ENCODE peak calls at places on chromosomes 2 and 18, in seven cellular contexts. One of them, this sample, is unnamed.
A peak's percentile ranks its signal among the peaks of the same experiment; 100 is the strongest.

GRCh38 chr2:24021122-24021998 is 11.5 kb downstream of the MFSD2B start:
- DNase-seq in endothelial cell of umbilical vein: no peak
- DNase-seq in lower lobe of right lung: no peak
- DNase-seq in CD4-positive, alpha-beta T cell: no peak
- DNase-seq in SK-N-SH: peak; percentile 77
- DNase-seq in uterus: no peak
- DNase-seq in A673: peak; percentile 25
- DNase-seq in this sample: no peak

GRCh38 chr2:233031556-233032500 is 644 bp upstream of the NEU2 start:
- DNase-seq in A673: no peak
- DNase-seq in SK-N-SH: no peak
- DNase-seq in CD4-positive, alpha-beta T cell: no peak
- DNase-seq in uterus: no peak
- DNase-seq in endothelial cell of umbilical vein: no peak
- DNase-seq in lower lobe of right lung: no peak
- DNase-seq in this sample: peak; percentile 39

GRCh38 chr18:49778826-49779465 is 34.4 kb downstream of the ACAA2 start:
- DNase-seq in CD4-positive, alpha-beta T cell: no peak
- DNase-seq in SK-N-SH: no peak
- DNase-seq in lower lobe of right lung: no peak
- DNase-seq in A673: peak; percentile 27
- DNase-seq in endothelial cell of umbilical vein: no peak
- DNase-seq in uterus: no peak
- DNase-seq in this sample: no peak

GRCh38 chr18:23363865-23364570 is 89.1 kb upstream of the RIOK3 start:
- DNase-seq in CD4-positive, alpha-beta T cell: no peak
- DNase-seq in A673: no peak
- DNase-seq in uterus: no peak
- DNase-seq in endothelial cell of umbilical vein: no peak
- DNase-seq in lower lobe of right lung: no peak
- DNase-seq in SK-N-SH: no peak
- DNase-seq in this sample: no peak

GRCh38 chr18:5600376-5601071 is 56.7 kb upstream of the EPB41L3 start:
- DNase-seq in A673: peak; percentile 35
- DNase-seq in lower lobe of right lung: no peak
- DNase-seq in SK-N-SH: no peak
- DNase-seq in uterus: no peak
- DNase-seq in endothelial cell of umbilical vein: peak; percentile 57
- DNase-seq in CD4-positive, alpha-beta T cell: no peak
- DNase-seq in this sample: no peak

GRCh38 chr2:18266188-18266587 is 294.3 kb downstream of the RDH14 start:
- DNase-seq in lower lobe of right lung: no peak
- DNase-seq in CD4-positive, alpha-beta T cell: no peak
- DNase-seq in uterus: no peak
- DNase-seq in A673: no peak
- DNase-seq in SK-N-SH: peak; percentile 37
- DNase-seq in endothelial cell of umbilical vein: no peak
- DNase-seq in this sample: no peak

GRCh38 chr2:217837001-217837491 is 165.7 kb downstream of the TNS1 start:
- DNase-seq in endothelial cell of umbilical vein: no peak
- DNase-seq in lower lobe of right lung: peak; percentile 86
- DNase-seq in uterus: peak; percentile 64
- DNase-seq in CD4-positive, alpha-beta T cell: no peak
- DNase-seq in A673: peak; percentile 35
- DNase-seq in SK-N-SH: peak; percentile 58
- DNase-seq in this sample: peak; percentile 32

GRCh38 chr18:13264091-13264777 is 45.7 kb downstream of the LDLRAD4 start:
- DNase-seq in endothelial cell of umbilical vein: no peak
- DNase-seq in uterus: no peak
- DNase-seq in SK-N-SH: peak; percentile 49
- DNase-seq in A673: no peak
- DNase-seq in lower lobe of right lung: no peak
- DNase-seq in CD4-positive, alpha-beta T cell: no peak
- DNase-seq in this sample: no peak

GRCh38 chr2:42931818-42932195 is 139.4 kb upstream of the HAAO start:
- DNase-seq in lower lobe of right lung: no peak
- DNase-seq in uterus: no peak
- DNase-seq in SK-N-SH: no peak
- DNase-seq in endothelial cell of umbilical vein: no peak
- DNase-seq in CD4-positive, alpha-beta T cell: no peak
- DNase-seq in A673: no peak
- DNase-seq in this sample: no peak

GRCh38 chr2:132392211-132392610 is 24.4 kb upstream of the GPR39 start:
- DNase-seq in lower lobe of right lung: no peak
- DNase-seq in A673: peak; percentile 42
- DNase-seq in CD4-positive, alpha-beta T cell: no peak
- DNase-seq in SK-N-SH: no peak
- DNase-seq in endothelial cell of umbilical vein: no peak
- DNase-seq in uterus: no peak
- DNase-seq in this sample: no peak

GRCh38 chr2:240136671-240137292 is 677 bp upstream of the COPS9 start:
- DNase-seq in CD4-positive, alpha-beta T cell: no peak
- DNase-seq in A673: no peak
- DNase-seq in SK-N-SH: no peak
- DNase-seq in endothelial cell of umbilical vein: no peak
- DNase-seq in lower lobe of right lung: no peak
- DNase-seq in uterus: no peak
- DNase-seq in this sample: no peak

GRCh38 chr2:230018153-230018552 is 50.6 kb downstream of the SLC16A14 start:
- DNase-seq in SK-N-SH: no peak
- DNase-seq in CD4-positive, alpha-beta T cell: no peak
- DNase-seq in A673: no peak
- DNase-seq in endothelial cell of umbilical vein: no peak
- DNase-seq in lower lobe of right lung: no peak
- DNase-seq in uterus: no peak
- DNase-seq in this sample: no peak

GRCh38 chr2:173881466-173881865 is 83.7 kb downstream of the SP3 start:
- DNase-seq in endothelial cell of umbilical vein: peak; percentile 49
- DNase-seq in SK-N-SH: peak; percentile 20
- DNase-seq in CD4-positive, alpha-beta T cell: no peak
- DNase-seq in uterus: no peak
- DNase-seq in lower lobe of right lung: no peak
- DNase-seq in A673: peak; percentile 63
- DNase-seq in this sample: no peak

GRCh38 chr2:75202359-75202758 is 3.0 kb upstream of the TACR1 start:
- DNase-seq in lower lobe of right lung: no peak
- DNase-seq in SK-N-SH: no peak
- DNase-seq in CD4-positive, alpha-beta T cell: no peak
- DNase-seq in uterus: no peak
- DNase-seq in A673: no peak
- DNase-seq in endothelial cell of umbilical vein: no peak
- DNase-seq in this sample: no peak

GRCh38 chr2:231685349-231686191 is 22.8 kb upstream of the PTMA start:
- DNase-seq in endothelial cell of umbilical vein: no peak
- DNase-seq in uterus: no peak
- DNase-seq in lower lobe of right lung: no peak
- DNase-seq in A673: no peak
- DNase-seq in CD4-positive, alpha-beta T cell: no peak
- DNase-seq in SK-N-SH: peak; percentile 56
- DNase-seq in this sample: peak; percentile 89

GRCh38 chr2:172179045-172179742 is 76.5 kb upstream of the DLX2 start:
- DNase-seq in CD4-positive, alpha-beta T cell: no peak
- DNase-seq in endothelial cell of umbilical vein: no peak
- DNase-seq in A673: no peak
- DNase-seq in uterus: no peak
- DNase-seq in SK-N-SH: no peak
- DNase-seq in lower lobe of right lung: no peak
- DNase-seq in this sample: no peak

GRCh38 chr18:9157806-9158205 is 21.2 kb downstream of the ANKRD12 start:
- DNase-seq in A673: no peak
- DNase-seq in CD4-positive, alpha-beta T cell: no peak
- DNase-seq in SK-N-SH: no peak
- DNase-seq in lower lobe of right lung: no peak
- DNase-seq in endothelial cell of umbilical vein: no peak
- DNase-seq in uterus: no peak
- DNase-seq in this sample: no peak

GRCh38 chr2:179861777-179862117 is 335 bp upstream of the ZNF385B start:
- DNase-seq in A673: no peak
- DNase-seq in lower lobe of right lung: no peak
- DNase-seq in endothelial cell of umbilical vein: no peak
- DNase-seq in CD4-positive, alpha-beta T cell: no peak
- DNase-seq in SK-N-SH: no peak
- DNase-seq in uterus: no peak
- DNase-seq in this sample: no peak

DNA sequence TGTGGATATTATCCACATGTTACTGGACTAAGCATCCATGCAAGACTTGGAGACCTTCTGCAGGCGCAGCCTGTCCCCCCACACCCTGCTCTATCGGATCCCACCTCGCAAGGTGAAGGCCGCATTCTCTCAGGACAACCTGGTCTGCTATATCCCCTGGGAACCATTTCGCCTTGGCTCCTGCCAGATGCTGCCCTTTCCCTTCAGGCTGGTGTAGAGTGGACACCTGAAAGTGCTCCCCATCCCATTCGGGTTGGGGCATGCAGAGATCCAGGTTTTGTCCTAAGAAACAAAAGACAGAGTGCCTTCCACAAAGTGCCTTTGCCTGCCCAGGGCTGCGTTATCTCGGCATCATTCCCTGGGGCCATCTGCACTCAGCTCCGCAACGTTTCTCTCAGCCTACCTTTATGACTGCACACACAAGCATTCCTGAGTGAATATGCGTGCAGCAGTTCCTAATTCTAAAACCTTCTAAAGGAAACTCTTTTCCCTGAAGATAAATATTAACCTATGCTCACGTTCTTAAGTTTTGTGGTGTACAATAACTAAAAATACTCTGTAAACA is 20.5 kb downstream of the FHL2 start:
- DNase-seq in uterus: no peak
- DNase-seq in endothelial cell of umbilical vein: no peak
- DNase-seq in A673: no peak
- DNase-seq in lower lobe of right lung: no peak
- DNase-seq in SK-N-SH: no peak
- DNase-seq in CD4-positive, alpha-beta T cell: no peak
- DNase-seq in this sample: no peak
- H3K27ac ChIP-seq in uterus: no peak overlapping the region
- H3K27ac ChIP-seq in endothelial cell of umbilical vein: peak overlapping the region; percentile 7
- H3K27ac ChIP-seq in A673: no peak overlapping the region
- H3K27ac ChIP-seq in lower lobe of right lung: no peak overlapping the region
- H3K27ac ChIP-seq in SK-N-SH: no peak overlapping the region
- H3K27ac ChIP-seq in CD4-positive, alpha-beta T cell: no peak overlapping the region
- H3K27ac ChIP-seq in this sample: no peak overlapping the region

GRCh38 chr2:102230410-102230909 is 43.6 kb downstream of the IL1RL2 start:
- DNase-seq in SK-N-SH: no peak
- DNase-seq in CD4-positive, alpha-beta T cell: no peak
- DNase-seq in lower lobe of right lung: no peak
- DNase-seq in endothelial cell of umbilical vein: no peak
- DNase-seq in A673: no peak
- DNase-seq in uterus: no peak
- DNase-seq in this sample: no peak

GRCh38 chr2:102226612-102227351 is 40.0 kb downstream of the IL1RL2 start:
- DNase-seq in SK-N-SH: no peak
- DNase-seq in CD4-positive, alpha-beta T cell: no peak
- DNase-seq in A673: no peak
- DNase-seq in endothelial cell of umbilical vein: peak; percentile 76
- DNase-seq in uterus: no peak
- DNase-seq in lower lobe of right lung: no peak
- DNase-seq in this sample: no peak

GRCh38 chr2:102226171-102226570 is 39.3 kb downstream of the IL1RL2 start:
- DNase-seq in lower lobe of right lung: no peak
- DNase-seq in SK-N-SH: no peak
- DNase-seq in endothelial cell of umbilical vein: peak; percentile 15
- DNase-seq in A673: no peak
- DNase-seq in uterus: no peak
- DNase-seq in CD4-positive, alpha-beta T cell: no peak
- DNase-seq in this sample: no peak

GRCh38 chr2:102233132-102233884 is 46.5 kb downstream of the IL1RL2 start:
- DNase-seq in SK-N-SH: no peak
- DNase-seq in lower lobe of right lung: no peak
- DNase-seq in uterus: no peak
- DNase-seq in A673: no peak
- DNase-seq in CD4-positive, alpha-beta T cell: no peak
- DNase-seq in endothelial cell of umbilical vein: no peak
- DNase-seq in this sample: no peak

GRCh38 chr2:102229141-102229764 is 42.4 kb downstream of the IL1RL2 start:
- DNase-seq in CD4-positive, alpha-beta T cell: no peak
- DNase-seq in endothelial cell of umbilical vein: no peak
- DNase-seq in A673: no peak
- DNase-seq in uterus: no peak
- DNase-seq in lower lobe of right lung: no peak
- DNase-seq in SK-N-SH: no peak
- DNase-seq in this sample: no peak
- H3K27ac ChIP-seq in CD4-positive, alpha-beta T cell: no peak overlapping the region
- H3K27ac ChIP-seq in endothelial cell of umbilical vein: no peak overlapping the region
- H3K27ac ChIP-seq in A673: no peak overlapping the region
- H3K27ac ChIP-seq in uterus: peak overlapping the region; percentile 97
- H3K27ac ChIP-seq in lower lobe of right lung: no peak overlapping the region
- H3K27ac ChIP-seq in SK-N-SH: no peak overlapping the region
- H3K27ac ChIP-seq in this sample: no peak overlapping the region

DNA sequence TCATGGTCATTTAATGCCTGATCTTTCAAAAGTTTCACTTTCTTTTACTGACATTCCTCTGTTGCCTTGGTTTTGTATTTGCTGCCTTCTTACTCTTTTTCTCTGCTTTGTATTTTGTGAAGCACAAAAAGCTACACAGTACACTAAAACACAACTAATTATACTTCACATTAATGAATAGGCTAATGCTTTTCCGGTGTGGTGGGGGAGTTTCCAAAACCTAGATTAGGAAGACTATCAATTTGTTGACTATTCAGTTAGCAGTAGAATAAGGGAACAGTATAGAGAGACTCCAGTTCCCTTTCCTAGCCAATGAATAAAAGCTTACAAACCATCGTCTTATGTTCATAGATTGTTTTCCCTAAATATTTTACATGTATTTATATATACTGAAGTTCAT is 468.3 kb downstream of the SPAG16 start:
- DNase-seq in endothelial cell of umbilical vein: no peak
- DNase-seq in CD4-positive, alpha-beta T cell: no peak
- DNase-seq in uterus: no peak
- DNase-seq in A673: no peak
- DNase-seq in lower lobe of right lung: no peak
- DNase-seq in SK-N-SH: no peak
- DNase-seq in this sample: no peak
- H3K27ac ChIP-seq in endothelial cell of umbilical vein: no peak overlapping the region
- H3K27ac ChIP-seq in CD4-positive, alpha-beta T cell: no peak overlapping the region
- H3K27ac ChIP-seq in uterus: no peak overlapping the region
- H3K27ac ChIP-seq in A673: no peak overlapping the region
- H3K27ac ChIP-seq in lower lobe of right lung: no peak overlapping the region
- H3K27ac ChIP-seq in SK-N-SH: no peak overlapping the region
- H3K27ac ChIP-seq in this sample: no peak overlapping the region

GRCh38 chr2:164706522-164706921 is 85.2 kb upstream of the GRB14 start:
- DNase-seq in CD4-positive, alpha-beta T cell: no peak
- DNase-seq in endothelial cell of umbilical vein: peak; percentile 53
- DNase-seq in uterus: no peak
- DNase-seq in A673: peak; percentile 64
- DNase-seq in SK-N-SH: no peak
- DNase-seq in lower lobe of right lung: no peak
- DNase-seq in this sample: no peak
- H3K27ac ChIP-seq in CD4-positive, alpha-beta T cell: no peak overlapping the region
- H3K27ac ChIP-seq in endothelial cell of umbilical vein: no peak overlapping the region
- H3K27ac ChIP-seq in uterus: no peak overlapping the region
- H3K27ac ChIP-seq in A673: no peak overlapping the region
- H3K27ac ChIP-seq in SK-N-SH: peak overlapping the region; percentile 45
- H3K27ac ChIP-seq in lower lobe of right lung: no peak overlapping the region
- H3K27ac ChIP-seq in this sample: no peak overlapping the region

GRCh38 chr2:111116843-111117665 is 3.7 kb upstream of the BCL2L11 start:
- DNase-seq in endothelial cell of umbilical vein: peak; percentile 69
- DNase-seq in A673: peak; percentile 92
- DNase-seq in uterus: peak; percentile 71
- DNase-seq in lower lobe of right lung: peak; percentile 76
- DNase-seq in SK-N-SH: peak; percentile 80
- DNase-seq in CD4-positive, alpha-beta T cell: peak; percentile 57
- DNase-seq in this sample: peak; percentile 58
- H3K27ac ChIP-seq in endothelial cell of umbilical vein: no peak overlapping the region
- H3K27ac ChIP-seq in A673: no peak overlapping the region
- H3K27ac ChIP-seq in uterus: no peak overlapping the region
- H3K27ac ChIP-seq in lower lobe of right lung: no peak overlapping the region
- H3K27ac ChIP-seq in SK-N-SH: no peak overlapping the region
- H3K27ac ChIP-seq in CD4-positive, alpha-beta T cell: no peak overlapping the region
- H3K27ac ChIP-seq in this sample: no peak overlapping the region

This sample was measured in caudate nucleus.